ENCODE peak calls at places on chromosomes 11 and 22, in ten cellular contexts. N, S, V, W, E, Z, K, D, H and L are unnamed samples.
A peak's percentile ranks its signal among the peaks of the same experiment; 100 is the strongest.

GRCh38 chr11:102202972-102203371 is 92.7 kb downstream of the YAP1 start:
- DNase-seq in N (no peak), S (no peak), V (no peak), W (no peak), E (no peak), Z (no peak), K (no peak), D (no peak), H (no peak), L (no peak)

GRCh38 chr11:127056338-127056971 is 55.9 kb upstream of the KIRREL3 start:
- DNase-seq in N (no peak), S (no peak), V (no peak), W (no peak), E (no peak), Z (no peak), K (no peak), D (peak; percentile 6), H (no peak), L (no peak)

GRCh38 chr22:50274311-50274710 is 4.1 kb upstream of the MAPK11 start:
- DNase-seq in N (no peak), S (no peak), V (no peak), W (no peak), E (peak; percentile 66), Z (peak; percentile 54), K (peak; percentile 58), D (peak; percentile 70), H (peak; percentile 73), L (peak; percentile 78)

GRCh38 chr11:102582140-102582539 is 43.0 kb downstream of the MMP20 start:
- DNase-seq in N (no peak), S (no peak), V (no peak), W (no peak), E (no peak), Z (no peak), K (no peak), D (no peak), H (no peak), L (no peak)

GRCh38 chr11:93477684-93478234 is 65.4 kb downstream of the SMCO4 start:
- DNase-seq in N (no peak), S (no peak), V (no peak), W (no peak), E (no peak), Z (peak; percentile 11), K (no peak), D (no peak), H (no peak), L (no peak)

GRCh38 chr22:50148166-50148500 is 22.4 kb upstream of the PANX2 start:
- DNase-seq in N (no peak), S (peak; percentile 42), V (no peak), W (no peak), E (no peak), Z (no peak), K (no peak), D (no peak), H (no peak), L (no peak)

GRCh38 chr11:87036756-87037449 is 831 bp upstream of the TMEM135 start:
- DNase-seq in N (no peak), S (no peak), V (no peak), W (no peak), E (no peak), Z (no peak), K (no peak), D (peak; percentile 32), H (no peak), L (peak; percentile 40)

GRCh38 chr11:57913713-57914704 is 109.7 kb upstream of the OR9Q1 start:
- DNase-seq in N (no peak), S (no peak), V (no peak), W (no peak), E (no peak), Z (no peak), K (no peak), D (no peak), H (no peak), L (no peak)

GRCh38 chr11:1226981-1227550 is 4.2 kb downstream of the MUC5B start:
- DNase-seq in N (peak; percentile 75), S (peak; percentile 57), V (no peak), W (no peak), E (no peak), Z (peak; percentile 4), K (no peak), D (peak; percentile 40), H (peak; percentile 44), L (no peak)

GRCh38 chr11:17802491-17802890 is 67.9 kb downstream of the KCNC1 start:
- DNase-seq in N (no peak), S (no peak), V (no peak), W (no peak), E (no peak), Z (no peak), K (no peak), D (no peak), H (no peak), L (no peak)

GRCh38 chr11:17412488-17413180 is 24.2 kb upstream of the KCNJ11 start:
- DNase-seq in N (no peak), S (no peak), V (no peak), W (no peak), E (no peak), Z (no peak), K (no peak), D (peak; percentile 29), H (no peak), L (no peak)

GRCh38 chr11:19370100-19370861 is 129.5 kb upstream of the E2F8 start:
- DNase-seq in N (no peak), S (peak; percentile 79), V (no peak), W (no peak), E (no peak), Z (peak; percentile 31), K (no peak), D (no peak), H (no peak), L (peak; percentile 40)

GRCh38 chr11:69881467-69882269 is 62.5 kb upstream of the FGF3 start:
- DNase-seq in N (peak; percentile 60), S (peak; percentile 53), V (no peak), W (no peak), E (no peak), Z (no peak), K (no peak), D (no peak), H (no peak), L (no peak)

GRCh38 chr11:75303544-75304224 is 47.8 kb downstream of the ARRB1 start:
- DNase-seq in N (no peak), S (no peak), V (no peak), W (no peak), E (no peak), Z (no peak), K (no peak), D (no peak), H (no peak), L (no peak)

GRCh38 chr11:33633251-33634003 is 67.2 kb downstream of the C11orf91 start:
- DNase-seq in N (no peak), S (no peak), V (no peak), W (peak; percentile 98), E (no peak), Z (peak; percentile 72), K (no peak), D (peak; percentile 94), H (no peak), L (no peak)

GRCh38 chr11:96234866-96235441 is 108.0 kb downstream of the MAML2 start:
- DNase-seq in N (no peak), S (no peak), V (no peak), W (no peak), E (no peak), Z (no peak), K (no peak), D (peak; percentile 7), H (no peak), L (no peak)

DNA sequence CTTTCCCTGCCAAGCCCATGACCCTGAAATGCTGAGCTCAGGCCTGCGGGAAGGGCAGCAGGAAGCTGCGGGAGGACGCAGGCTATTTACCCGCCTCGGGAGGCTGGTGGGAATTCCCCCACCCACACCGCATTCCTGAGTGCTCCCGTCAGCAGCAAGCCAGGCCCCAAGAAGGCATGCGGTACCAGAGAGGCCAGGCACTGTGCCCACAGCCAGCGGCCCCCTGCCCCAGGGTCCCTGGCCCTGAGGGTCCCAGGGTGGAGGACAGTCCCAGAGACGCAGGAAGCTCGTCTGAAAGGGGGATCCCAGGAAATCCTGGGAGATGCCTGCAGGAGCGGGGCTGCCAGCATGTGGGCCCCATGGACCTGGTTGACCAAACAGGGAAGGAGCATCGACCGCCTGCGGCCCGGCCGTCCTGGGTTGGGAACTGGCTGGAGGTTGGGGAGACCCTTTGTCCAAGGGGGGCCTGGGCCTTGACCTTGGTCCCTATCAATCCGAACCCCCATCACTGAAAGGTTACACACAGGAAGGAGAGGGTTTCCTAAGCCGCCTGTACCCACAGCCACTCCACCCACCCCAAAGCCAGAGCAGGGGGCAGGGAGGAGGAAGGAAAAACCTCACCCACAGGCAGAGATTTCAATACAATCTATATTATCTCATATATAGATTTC is 17.0 kb downstream of the MAFF start:
- DNase-seq in N (peak; percentile 88), S (peak; percentile 92), V (no peak), W (peak; percentile 75), E (peak; percentile 92), Z (peak; percentile 97), K (peak; percentile 85), D (peak; percentile 87), H (peak; percentile 65), L (peak; percentile 82)
- TF ChIP-seq POLR2A in N (no peak), S (no peak), V (peak; percentile 25), W (no peak), E (no peak), Z (peak; percentile 71), K (no peak), D (no peak), H (no peak), L (no peak)

GRCh38 chr22:46614070-46614931 is 5.9 kb upstream of the GRAMD4 start:
- DNase-seq in N (peak; percentile 84), S (no peak), V (no peak), W (no peak), E (no peak), Z (no peak), K (no peak), D (no peak), H (no peak), L (no peak)
- H3K4me3 ChIP-seq in N (peak overlapping the region; percentile 15), S (peak overlapping the region; percentile 9), V (peak overlapping the region; percentile 43), W (no peak overlapping the region), E (peak overlapping the region; percentile 27), Z (no peak overlapping the region), K (no peak overlapping the region), D (no peak overlapping the region), H (no peak overlapping the region), L (no peak overlapping the region)

GRCh38 chr11:72739240-72740059 is 12.8 kb downstream of the ARAP1 start:
- DNase-seq in N (no peak), S (peak; percentile 53), V (no peak), W (no peak), E (no peak), Z (no peak), K (no peak), D (no peak), H (no peak), L (no peak)
- H3K4me1 ChIP-seq in N (peaks cover 95% of the 10 kb centered on the region), S (peaks cover 53% of the 10 kb centered on the region), V (peaks cover 37% of the 10 kb centered on the region), W (peaks cover 78% of the 10 kb centered on the region), E (peaks cover 33% of the 10 kb centered on the region), Z (peaks cover 35% of the 10 kb centered on the region), K (no peaks in the 10 kb centered on the region), D (peaks cover 46% of the 10 kb centered on the region), H (no peaks in the 10 kb centered on the region), L (no peaks in the 10 kb centered on the region)

DNA sequence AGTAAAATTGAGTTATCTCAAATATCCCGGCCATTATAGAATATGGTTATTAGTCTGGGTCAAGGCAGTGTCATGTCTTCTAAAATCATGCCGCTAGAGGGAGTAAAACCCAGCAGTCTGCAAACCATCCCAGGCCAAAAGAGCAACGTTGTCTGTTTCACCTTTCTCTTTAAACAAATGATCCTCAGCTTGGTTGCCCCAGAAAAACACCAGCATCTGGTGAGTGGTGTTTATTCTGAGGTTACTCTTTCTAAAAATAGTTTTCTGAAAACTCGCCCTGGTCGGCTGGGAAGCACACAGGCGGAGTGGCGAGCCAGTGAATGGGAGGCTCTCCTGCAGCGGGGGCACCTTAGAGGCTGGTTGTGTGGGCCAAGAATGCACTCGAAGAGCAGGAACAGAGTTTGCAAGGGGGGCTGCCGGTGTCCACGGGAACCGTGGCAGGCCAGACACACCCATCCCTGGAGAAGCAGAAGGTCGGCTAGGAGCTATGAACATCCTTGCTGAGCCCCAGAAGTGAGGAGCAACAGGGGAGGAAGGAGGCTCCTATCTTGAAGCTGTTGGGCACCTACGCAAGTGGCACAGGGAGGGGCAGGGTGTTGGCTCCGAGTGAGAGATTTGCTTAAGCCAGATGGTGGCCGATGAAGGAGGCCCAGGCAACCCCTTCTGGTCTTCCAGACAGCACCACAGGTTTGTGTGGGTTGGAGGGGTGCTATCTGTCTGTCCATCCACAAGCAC is 297.1 kb downstream of the ETS1 start:
- DNase-seq in N (peak; percentile 61), S (no peak), V (no peak), W (peak; percentile 46), E (peak; percentile 61), Z (peak; percentile 95), K (peak; percentile 67), D (peak; percentile 59), H (peak; percentile 60), L (peak; percentile 77)
- TF ChIP-seq POLR2A in N (no peak), S (no peak), V (no peak), W (no peak), E (no peak), Z (peak; percentile 46), K (no peak), D (no peak), H (peak; percentile 32), L (no peak)